ENCODE peak calls at places on chromosomes 7 and 10, in eight cellular contexts. G is midbrain; N is effector memory CD8-positive, alpha-beta T cell; S is NCI-H460; T is mucosa of gallbladder; F is activated naive CD4-positive, alpha-beta T cell treated with anti-CD3 and anti-CD28 coated beads, Interleukin-2, amount 10 ng/mL, durations not matched to agents 7 days and 5 days; Q is cardiac fibroblast; L is NCI-H2081 treated with DMSO at 0.1 percent for 48 hours. O is an unnamed sample.

GRCh38 chr10:6640433-6641040 is 60.5 kb upstream of the PRKCQ start:
- DNase-seq in G (no peak), N (no peak), S (no peak), T (no peak), F (no peak), Q (no peak), L (no peak), O (no peak)

GRCh38 chr7:66321283-66321682 is 116.1 kb downstream of the TPST1 start:
- DNase-seq in G (no peak), N (no peak), S (no peak), T (peak; percentile 33), F (no peak), Q (no peak), L (no peak), O (no peak)

GRCh38 chr10:102657451-102657850 is 13.2 kb downstream of the TRIM8 start:
- DNase-seq in G (no peak), N (no peak), S (no peak), T (no peak), F (no peak), Q (no peak), L (no peak), O (no peak)

GRCh38 chr7:150845471-150845870 is 6.8 kb upstream of the AOC1 start:
- DNase-seq in G (no peak), N (no peak), S (no peak), T (peak; percentile 58), F (no peak), Q (no peak), L (no peak), O (no peak)

GRCh38 chr7:83276250-83276649 is 113.6 kb upstream of the PCLO start:
- DNase-seq in G (no peak), N (no peak), S (no peak), T (no peak), F (no peak), Q (no peak), L (no peak), O (no peak)

GRCh38 chr10:127694580-127695193 is 42.3 kb upstream of the FOXI2 start:
- DNase-seq in G (no peak), N (no peak), S (peak; percentile 64), T (no peak), F (peak; percentile 53), Q (no peak), L (no peak), O (peak; percentile 45)

GRCh38 chr7:134548877-134549276 is at the start of gene AKR1B15:
- DNase-seq in G (no peak), N (no peak), S (peak; percentile 46), T (no peak), F (no peak), Q (no peak), L (no peak), O (no peak)

GRCh38 chr7:128939075-128939860 is 1.5 kb downstream of the IRF5 start:
- DNase-seq in G (no peak), N (no peak), S (no peak), T (no peak), F (no peak), Q (no peak), L (no peak), O (no peak)

GRCh38 chr10:43409385-43410109 is 561 bp upstream of the HNRNPF start:
- DNase-seq in G (no peak), N (peak; percentile 69), S (no peak), T (peak; percentile 41), F (peak; percentile 86), Q (no peak), L (no peak), O (peak; percentile 46)

GRCh38 chr10:124731551-124731950 is 12.6 kb downstream of the FAM53B start:
- DNase-seq in G (no peak), N (no peak), S (no peak), T (no peak), F (no peak), Q (no peak), L (no peak), O (no peak)

GRCh38 chr10:110783509-110784103 is 88.1 kb upstream of the PDCD4 start:
- DNase-seq in G (no peak), N (peak; percentile 38), S (no peak), T (no peak), F (peak; percentile 73), Q (peak; percentile 46), L (no peak), O (peak; percentile 37)

GRCh38 chr7:1668932-1669485 is 1.1 kb upstream of the ELFN1 start:
- DNase-seq in G (no peak), N (no peak), S (no peak), T (no peak), F (peak; percentile 18), Q (no peak), L (no peak), O (no peak)

GRCh38 chr7:137001041-137001440 is 132.6 kb downstream of the CHRM2 start:
- DNase-seq in G (no peak), N (no peak), S (no peak), T (no peak), F (no peak), Q (no peak), L (no peak), O (no peak)

GRCh38 chr7:111255576-111255975 is 164.6 kb downstream of the LRRN3 start:
- DNase-seq in G (no peak), N (no peak), S (no peak), T (no peak), F (no peak), Q (peak; percentile 6), L (no peak), O (no peak)

GRCh38 chr7:756231-756927 is 29.3 kb upstream of the PRKAR1B start:
- DNase-seq in G (no peak), N (no peak), S (no peak), T (no peak), F (no peak), Q (no peak), L (no peak), O (no peak)